ENCODE peak calls at places on chromosome 19, in five cellular contexts. H, V, U, O and L are unnamed samples.

GRCh38 chr19:51124216-51124615 is 490 bp upstream of the SIGLEC9 start:
- DNase-seq in V (no peak), H (no peak), O (no peak), U (no peak), L (no peak)

GRCh38 chr19:27752530-27753184 is 1460.3 kb downstream of the UQCRFS1 start:
- DNase-seq in U (no peak), H (no peak), V (no peak), O (no peak), L (no peak)

GRCh38 chr19:10189631-10190425 is 4.9 kb downstream of the DNMT1 start:
- DNase-seq in V (no peak), U (no peak), H (peak; percentile 38), O (no peak), L (no peak)

GRCh38 chr19:46821512-46822359 is 28.9 kb downstream of the AP2S1 start:
- DNase-seq in U (no peak), V (no peak), O (no peak), H (no peak), L (no peak)

GRCh38 chr19:44685877-44686276 is 13.1 kb upstream of the CEACAM16 start:
- DNase-seq in V (peak; percentile 72), U (no peak), H (peak; percentile 74), O (no peak), L (no peak)

GRCh38 chr19:10823690-10824089 is 12.3 kb downstream of the TMED1 start:
- DNase-seq in O (no peak), H (no peak), V (no peak), U (no peak), L (no peak)

GRCh38 chr19:42184401-42184861 is 33.0 kb downstream of the DEDD2 start:
- DNase-seq in U (peak; percentile 83), H (peak; percentile 81), O (peak; percentile 97), V (peak; percentile 80), L (peak; percentile 89)

GRCh38 chr19:32498641-32499200 is 82.3 kb upstream of the PDCD5 start:
- DNase-seq in U (peak; percentile 6), O (no peak), V (no peak), H (no peak), L (no peak)

GRCh38 chr19:41726493-41726892 is 18.1 kb downstream of the CEACAM5 start:
- DNase-seq in O (no peak), U (no peak), H (no peak), V (no peak), L (no peak)

GRCh38 chr19:52211926-52212571 is 22.2 kb downstream of the PPP2R1A start:
- DNase-seq in O (no peak), U (peak; percentile 89), V (no peak), H (no peak), L (no peak)

GRCh38 chr19:13014101-13014920 is 19.0 kb downstream of the NFIX start:
- DNase-seq in U (no peak), V (no peak), H (no peak), O (peak; percentile 71), L (no peak)

GRCh38 chr19:58181902-58182576 is 822 bp upstream of the ZNF274 start:
- DNase-seq in O (peak; percentile 62), U (peak; percentile 77), H (no peak), V (peak; percentile 35), L (no peak)

GRCh38 chr19:46383846-46384245 is 29.5 kb downstream of the CCDC8 start:
- DNase-seq in U (no peak), V (no peak), H (no peak), O (no peak), L (no peak)

GRCh38 chr19:13788991-13789390 is 6.3 kb upstream of the ZSWIM4 start:
- DNase-seq in O (no peak), V (peak; percentile 71), H (peak; percentile 88), U (peak; percentile 95), L (no peak)

GRCh38 chr19:1907563-1908363 is 2.6 kb downstream of the ADAT3 start:
- DNase-seq in O (no peak), H (no peak), U (peak; percentile 93), V (no peak), L (no peak)
- H3K4me3 ChIP-seq in O (no peak overlapping the region), H (no peak overlapping the region), U (peak overlapping the region; percentile 16), V (no peak overlapping the region), L (no peak overlapping the region)

DNA sequence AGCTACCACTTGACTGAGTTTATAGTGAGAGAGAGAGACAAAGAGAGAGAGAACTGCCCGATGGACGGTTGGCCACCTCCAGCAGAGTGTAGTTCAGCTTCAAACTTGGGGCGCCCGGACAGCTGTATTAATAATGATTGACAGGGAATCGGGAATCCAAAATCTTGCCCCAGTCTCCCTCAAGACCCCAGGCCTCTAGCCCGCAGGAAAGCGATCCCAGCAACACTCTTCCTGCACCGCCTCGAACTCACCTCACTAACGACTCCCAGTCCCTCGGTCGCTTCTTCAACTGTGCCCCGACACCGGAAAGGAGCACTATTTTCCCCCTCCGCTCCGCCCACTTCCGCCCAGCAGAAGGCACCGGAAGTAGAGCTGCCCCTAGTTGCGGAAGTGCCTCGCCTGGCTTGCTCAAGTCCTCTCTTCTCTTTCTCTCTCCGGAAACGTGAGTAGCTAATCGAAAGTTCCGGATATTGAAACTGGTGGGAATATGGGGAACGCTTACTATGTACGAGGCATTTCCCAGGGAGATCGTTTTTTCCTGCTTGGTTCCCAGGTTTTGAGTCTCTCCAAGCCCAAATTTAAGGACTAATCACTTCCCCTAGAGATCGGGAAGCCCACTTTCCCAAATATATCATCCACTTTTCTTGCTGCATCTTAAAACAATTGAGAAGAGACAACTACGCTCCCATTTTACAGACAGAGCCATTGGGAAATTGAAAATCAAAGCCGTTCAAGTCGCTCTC is at the start of gene NOSIP:
- DNase-seq in H (peak; percentile 97), V (peak; percentile 96), O (peak; percentile 95), U (peak; percentile 98), L (peak; percentile 96)
- H3K14ac ChIP-seq in H (peak within 1 kb of the TSS; percentile 83), V (no peak within 1 kb of the TSS), O (no peak within 1 kb of the TSS), U (peak within 1 kb of the TSS; percentile 77), L (peak within 1 kb of the TSS; percentile 5)

DNA sequence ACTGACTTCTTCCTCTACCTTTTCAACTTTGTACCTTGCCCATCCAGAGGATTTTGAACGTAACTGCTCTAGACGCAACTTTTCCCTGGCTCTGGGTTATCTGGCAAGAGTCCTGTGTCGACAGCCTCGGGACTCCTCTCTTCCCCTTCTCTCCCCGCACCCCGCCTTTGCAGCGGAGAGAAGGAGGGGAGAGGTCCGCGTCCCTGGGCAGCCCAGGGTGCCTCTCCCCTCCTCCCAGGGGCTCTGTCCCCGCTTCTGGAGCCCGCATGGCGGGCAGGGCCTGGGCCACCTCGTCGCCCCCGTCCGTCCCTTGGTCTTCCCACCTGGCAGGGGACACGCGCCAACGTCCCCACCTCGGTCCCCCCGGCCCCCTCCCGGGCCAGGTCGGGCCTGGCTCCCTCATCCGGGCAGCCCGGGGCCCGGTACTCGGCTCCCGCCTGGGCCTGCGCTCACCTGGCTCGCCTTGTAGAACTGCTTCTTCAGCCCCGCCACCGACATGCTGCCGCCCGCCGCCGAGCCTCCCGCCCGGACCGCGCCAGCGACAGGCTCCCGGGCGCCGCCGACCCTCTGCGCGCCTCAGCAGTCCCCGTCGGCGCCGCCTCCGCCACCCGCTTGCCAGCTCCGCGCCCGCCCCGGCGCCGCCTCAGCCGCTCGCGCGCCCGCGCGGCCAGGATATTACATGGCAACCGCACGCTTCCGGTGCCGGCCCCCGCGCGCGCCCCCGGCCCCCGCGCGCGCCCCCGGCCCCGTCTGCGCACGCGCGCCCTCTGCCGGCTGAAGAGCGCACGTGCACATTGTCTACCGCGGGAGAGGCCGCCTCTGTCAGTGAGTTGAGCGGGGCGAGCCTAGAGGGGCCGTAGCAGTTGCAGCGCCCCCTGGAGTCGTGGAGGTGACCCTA is at the start of gene SH3GL1:
- DNase-seq in U (peak; percentile 99), H (peak; percentile 88), V (peak; percentile 90), O (peak; percentile 95), L (peak; percentile 96)
- H3K23ac ChIP-seq in U (peak within 1 kb of the TSS; percentile 63), H (peak within 1 kb of the TSS; percentile 100), V (peak within 1 kb of the TSS; percentile 99), O (no peak within 1 kb of the TSS), L (peak within 1 kb of the TSS; percentile 75)

GRCh38 chr19:934197-934840 is 8.5 kb downstream of the ARID3A start:
- DNase-seq in U (no peak), H (no peak), O (no peak), V (no peak), L (no peak)

GRCh38 chr19:934865-935422 is 9.1 kb downstream of the ARID3A start:
- DNase-seq in O (no peak), H (peak; percentile 49), V (no peak), U (peak; percentile 84), L (no peak)

GRCh38 chr19:933553-933882 is 7.7 kb downstream of the ARID3A start:
- DNase-seq in O (no peak), V (no peak), U (no peak), H (no peak), L (no peak)

GRCh38 chr19:931860-932646 is 6.2 kb downstream of the ARID3A start:
- DNase-seq in V (peak; percentile 28), U (peak; percentile 57), H (no peak), O (no peak), L (no peak)

GRCh38 chr19:932647-933552 is 7.1 kb downstream of the ARID3A start:
- DNase-seq in H (peak; percentile 94), O (peak; percentile 56), V (peak; percentile 95), U (peak; percentile 98), L (no peak)
- H3K4me3 ChIP-seq in H (peak overlapping the region; percentile 19), O (no peak overlapping the region), V (no peak overlapping the region), U (no peak overlapping the region), L (no peak overlapping the region)

GRCh38 chr19:34818270-34818669 is 45.3 kb upstream of the ZNF599 start:
- DNase-seq in H (no peak), U (no peak), V (no peak), O (no peak), L (no peak)
- H3K14ac ChIP-seq in H (no peak overlapping the region), U (no peak overlapping the region), V (no peak overlapping the region), O (no peak overlapping the region), L (no peak overlapping the region)

GRCh38 chr19:7516878-7517277 is 975 bp downstream of the ZNF358 start:
- DNase-seq in O (no peak), U (no peak), H (no peak), V (no peak), L (no peak)

GRCh38 chr19:7516281-7516862 is 469 bp downstream of the ZNF358 start:
- DNase-seq in O (peak; percentile 51), V (no peak), H (no peak), U (no peak), L (no peak)

GRCh38 chr19:7515471-7516226 is at the start of gene ZNF358:
- DNase-seq in O (peak; percentile 88), H (peak; percentile 46), V (peak; percentile 68), U (peak; percentile 63), L (peak; percentile 76)

GRCh38 chr19:7513809-7514642 is 1.9 kb upstream of the ZNF358 start:
- DNase-seq in H (no peak), V (no peak), O (no peak), U (no peak), L (no peak)

GRCh38 chr19:7515091-7515470 is 822 bp upstream of the ZNF358 start:
- DNase-seq in H (peak; percentile 66), O (no peak), U (no peak), V (peak; percentile 96), L (no peak)
- H3K23ac ChIP-seq in H (peak overlapping the region; percentile 97), O (no peak overlapping the region), U (no peak overlapping the region), V (peak overlapping the region; percentile 51), L (no peak overlapping the region)

GRCh38 chr19:18833849-18834643 is 2.3 kb downstream of the UPF1 start:
- DNase-seq in U (no peak), H (no peak), O (no peak), V (peak; percentile 21), L (no peak)

GRCh38 chr19:18832331-18833140 is 777 bp downstream of the UPF1 start:
- DNase-seq in U (peak; percentile 14), O (peak; percentile 67), V (peak; percentile 51), H (no peak), L (peak; percentile 30)

GRCh38 chr19:18833141-18833476 is 1.4 kb downstream of the UPF1 start:
- DNase-seq in O (no peak), H (no peak), V (peak; percentile 34), U (peak; percentile 17), L (no peak)

GRCh38 chr19:18831524-18832330 is at the start of gene UPF1:
- DNase-seq in O (peak; percentile 97), H (peak; percentile 88), V (peak; percentile 90), U (peak; percentile 99), L (peak; percentile 93)

GRCh38 chr19:18834644-18834984 is 2.9 kb downstream of the UPF1 start:
- DNase-seq in O (no peak), U (no peak), H (no peak), V (no peak), L (no peak)
- H3K4me3 ChIP-seq in O (no peak overlapping the region), U (no peak overlapping the region), H (no peak overlapping the region), V (no peak overlapping the region), L (no peak overlapping the region)